ENCODE peak calls at places on chromosomes 7 and 10, in five cellular contexts. Q is esophagus muscularis mucosa, I is stomach, H is suprapubic skin, J is K562. E is an unnamed sample.

GRCh38 chr7:67453580-67453979 is 456.9 kb downstream of the TYW1 start:
- DNase-seq in Q (no peak), I (no peak), H (no peak), J (no peak), E (no peak)

GRCh38 chr10:43322769-43323168 is 48.7 kb upstream of the FXYD4 start:
- DNase-seq in Q (peak; percentile 94), I (peak; percentile 90), H (peak; percentile 83), J (peak; percentile 95), E (peak; percentile 96)

GRCh38 chr10:114613237-114613979 is 44.7 kb downstream of the ABLIM1 start:
- DNase-seq in Q (no peak), I (peak; percentile 56), H (no peak), J (no peak), E (peak; percentile 36)

GRCh38 chr10:90417466-90418210 is 440.2 kb downstream of the HTR7 start:
- DNase-seq in Q (no peak), I (no peak), H (no peak), J (no peak), E (no peak)

GRCh38 chr10:22363305-22363704 is 18.0 kb downstream of the SPAG6 start:
- DNase-seq in Q (no peak), I (no peak), H (no peak), J (no peak), E (no peak)

GRCh38 chr7:126803060-126803665 is 449.6 kb downstream of the GRM8 start:
- DNase-seq in Q (no peak), I (peak; percentile 45), H (no peak), J (peak; percentile 73), E (no peak)

GRCh38 chr10:3452234-3452633 is 279.7 kb upstream of the PITRM1 start:
- DNase-seq in Q (no peak), I (no peak), H (no peak), J (no peak), E (no peak)

GRCh38 chr10:47161465-47161864 is 138.5 kb upstream of the GDF10 start:
- DNase-seq in Q (peak; percentile 64), I (no peak), H (no peak), J (no peak), E (no peak)

GRCh38 chr7:33156441-33156840 is 27.1 kb downstream of the BBS9 start:
- DNase-seq in Q (no peak), I (no peak), H (no peak), J (no peak), E (no peak)

GRCh38 chr10:72186213-72186612 is 29.6 kb upstream of the ANAPC16 start:
- DNase-seq in Q (no peak), I (no peak), H (no peak), J (no peak), E (no peak)

GRCh38 chr7:2726316-2727018 is 38.5 kb downstream of the AMZ1 start:
- DNase-seq in Q (no peak), I (peak; percentile 13), H (peak; percentile 53), J (no peak), E (no peak)

GRCh38 chr10:122141821-122142651 is 129.1 kb upstream of the BTBD16 start:
- DNase-seq in Q (no peak), I (no peak), H (no peak), J (no peak), E (no peak)

GRCh38 chr10:119210633-119211032 is 3.3 kb downstream of the GRK5 start:
- DNase-seq in Q (no peak), I (no peak), H (no peak), J (no peak), E (no peak)

GRCh38 chr10:122362621-122363020 is 11.9 kb upstream of the PLEKHA1 start:
- DNase-seq in Q (peak; percentile 53), I (no peak), H (no peak), J (no peak), E (no peak)

GRCh38 chr7:100476903-100477870 is 1.8 kb downstream of the TSC22D4 start:
- DNase-seq in Q (no peak), I (no peak), H (no peak), J (peak; percentile 65), E (peak; percentile 55)

GRCh38 chr10:11209810-11210141 is 192.1 kb downstream of the CELF2 start:
- DNase-seq in Q (no peak), I (no peak), H (no peak), J (no peak), E (no peak)

GRCh38 chr7:39622609-39623311 is 612 bp upstream of the RALA start:
- DNase-seq in Q (no peak), I (no peak), H (no peak), J (no peak), E (no peak)

GRCh38 chr10:121595806-121596667 is 2.2 kb downstream of the FGFR2 start:
- DNase-seq in Q (no peak), I (no peak), H (peak; percentile 54), J (no peak), E (no peak)

GRCh38 chr10:35640474-35640873 is 1.6 kb downstream of the FZD8 start:
- DNase-seq in Q (no peak), I (peak; percentile 69), H (peak; percentile 71), J (peak; percentile 75), E (peak; percentile 92)

GRCh38 chr10:44756235-44756634 is 154.9 kb upstream of the TMEM72 start:
- DNase-seq in Q (no peak), I (no peak), H (no peak), J (no peak), E (no peak)

GRCh38 chr10:112721080-112721698 is 228.9 kb upstream of the TCF7L2 start:
- DNase-seq in Q (no peak), I (no peak), H (no peak), J (peak; percentile 28), E (no peak)

GRCh38 chr7:99312316-99313203 is 13.1 kb upstream of the ARPC1A start:
- DNase-seq in Q (peak; percentile 94), I (peak; percentile 83), H (no peak), J (peak; percentile 79), E (no peak)

GRCh38 chr10:104104926-104105325 is 17.0 kb upstream of the SFR1 start:
- DNase-seq in Q (no peak), I (no peak), H (no peak), J (no peak), E (no peak)

GRCh38 chr10:78025685-78026364 is 3.5 kb downstream of the POLR3A start:
- DNase-seq in Q (no peak), I (no peak), H (no peak), J (no peak), E (no peak)

GRCh38 chr7:158861004-158861787 is 4.8 kb downstream of the DYNC2I1 start:
- DNase-seq in Q (no peak), I (no peak), H (no peak), J (no peak), E (no peak)

GRCh38 chr7:98730331-98730730 is 113.2 kb downstream of the NPTX2 start:
- DNase-seq in Q (no peak), I (no peak), H (no peak), J (no peak), E (no peak)

GRCh38 chr7:7959979-7960670 is 8.5 kb upstream of the GLCCI1 start:
- DNase-seq in Q (no peak), I (no peak), H (no peak), J (no peak), E (no peak)

GRCh38 chr10:35765039-35765662 is 123.1 kb upstream of the FZD8 start:
- DNase-seq in Q (no peak), I (peak; percentile 36), H (no peak), J (no peak), E (peak; percentile 75)

GRCh38 chr10:79061441-79062315 is 7.1 kb upstream of the ZMIZ1 start:
- DNase-seq in Q (no peak), I (peak; percentile 24), H (peak; percentile 52), J (no peak), E (peak; percentile 18)

GRCh38 chr10:72250666-72251065 is 23.1 kb upstream of the DDIT4 start:
- DNase-seq in Q (no peak), I (peak; percentile 43), H (no peak), J (no peak), E (peak; percentile 45)

GRCh38 chr7:96596120-96596826 is 113.4 kb downstream of the SEM1 start:
- DNase-seq in Q (no peak), I (no peak), H (no peak), J (no peak), E (no peak)

GRCh38 chr10:89783406-89783805 is 82.0 kb downstream of the KIF20B start:
- DNase-seq in Q (no peak), I (no peak), H (no peak), J (no peak), E (no peak)

GRCh38 chr7:44112231-44112996 is 8.3 kb downstream of the AEBP1 start:
- DNase-seq in Q (no peak), I (no peak), H (no peak), J (peak; percentile 82), E (peak; percentile 82)

GRCh38 chr7:107743567-107744344 is at the start of gene CBLL1:
- DNase-seq in Q (peak; percentile 98), I (peak; percentile 96), H (peak; percentile 97), J (peak; percentile 95), E (peak; percentile 97)
- TF ChIP-seq POLR2AphosphoS5 in Q (peak; percentile 91), I (peak; percentile 91), H (peak; percentile 36), J (peak; percentile 90), E (peak; percentile 89)

GRCh38 chr10:124732931-124733536 is 11.1 kb downstream of the FAM53B start:
- DNase-seq in Q (no peak), I (no peak), H (peak; percentile 64), J (no peak), E (peak; percentile 86)
- TF ChIP-seq POLR2AphosphoS5 in Q (peak; percentile 62), I (no peak), H (no peak), J (no peak), E (peak; percentile 16)

GRCh38 chr10:101940916-101941315 is 97.3 kb upstream of the KCNIP2 start:
- DNase-seq in Q (no peak), I (no peak), H (no peak), J (no peak), E (no peak)

GRCh38 chr10:101939718-101940117 is 96.1 kb upstream of the KCNIP2 start:
- DNase-seq in Q (no peak), I (no peak), H (no peak), J (no peak), E (no peak)

GRCh38 chr10:101941871-101942270 is 98.3 kb upstream of the KCNIP2 start:
- DNase-seq in Q (no peak), I (no peak), H (no peak), J (no peak), E (no peak)

GRCh38 chr10:101938316-101939272 is 95.0 kb upstream of the KCNIP2 start:
- DNase-seq in Q (no peak), I (no peak), H (no peak), J (no peak), E (no peak)

DNA sequence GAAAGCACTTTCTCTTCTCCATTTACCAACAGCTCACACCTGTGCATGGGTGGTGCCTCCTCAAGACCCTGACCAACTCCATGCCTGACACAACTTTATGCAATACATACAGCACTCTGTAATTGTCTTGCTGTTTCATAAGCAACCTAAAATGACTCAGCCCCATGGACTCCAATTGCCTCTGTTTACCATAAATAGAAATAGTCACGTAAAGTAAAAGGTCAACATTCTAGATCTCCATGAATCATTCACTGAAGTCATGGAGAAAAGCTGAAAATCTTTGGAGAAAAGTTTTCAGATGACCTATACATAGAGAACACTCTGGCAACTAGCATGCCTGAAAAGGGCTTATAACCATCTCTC is 95.7 kb upstream of the KCNIP2 start:
- DNase-seq in Q (no peak), I (no peak), H (no peak), J (no peak), E (no peak)
- TF ChIP-seq POLR2AphosphoS5 in Q (peak; percentile 19), I (peak; percentile 73), H (no peak), J (no peak), E (no peak)

DNA sequence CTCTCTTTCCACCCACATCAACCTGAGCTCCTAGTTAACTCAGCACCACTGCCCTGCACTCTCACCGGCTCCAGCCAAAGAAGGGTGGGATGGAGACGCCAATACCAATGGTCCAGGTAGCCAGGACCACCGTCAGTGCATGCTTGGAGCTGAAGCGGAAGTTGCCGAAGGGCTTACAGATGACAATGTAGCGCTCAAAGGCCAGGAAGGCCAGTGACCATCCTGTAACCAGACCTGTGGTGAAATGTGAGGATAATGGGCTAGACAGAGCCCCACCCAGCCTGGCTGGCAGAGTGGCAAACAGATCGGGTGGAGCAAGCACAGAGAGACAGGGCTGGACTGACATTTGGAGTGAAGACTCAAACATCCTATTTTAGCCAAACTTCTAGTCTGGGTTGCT is 673 bp downstream of the OPN1SW start:
- DNase-seq in Q (no peak), I (no peak), H (no peak), J (no peak), E (no peak)
- TF ChIP-seq POLR2AphosphoS5 in Q (no peak), I (no peak), H (no peak), J (no peak), E (no peak)

E was measured in upper lobe of left lung.